ENCODE peak calls at places on chromosomes 2 and 18, in seven cellular contexts. U is B cell; D is HFF-Myc; L is H9; R is lower lobe of right lung; I is PC-9; P is CD8-positive, alpha-beta T cell. J is an unnamed sample.

GRCh38 chr2:237674731-237675276 is 47.4 kb downstream of the LRRFIP1 start:
- DNase-seq in U (peak), D (peak), L (peak), R (peak), I (peak), P (peak), J (peak)

GRCh38 chr2:234044157-234044556 is 6.3 kb upstream of the SPP2 start:
- DNase-seq in U (no peak), D (peak), L (no peak), R (no peak), I (no peak), P (no peak), J (no peak)

GRCh38 chr2:127700527-127701192 is 637 bp upstream of the SFT2D3 start:
- DNase-seq in U (peak), D (no peak), L (peak), R (peak), I (peak), P (no peak), J (no peak)

GRCh38 chr2:63729362-63729761 is 112.3 kb upstream of the UGP2 start:
- DNase-seq in U (no peak), D (no peak), L (no peak), R (no peak), I (no peak), P (no peak), J (no peak)

GRCh38 chr2:96856776-96857673 is 791 bp downstream of the ANKRD39 start:
- DNase-seq in U (no peak), D (no peak), L (peak), R (no peak), I (no peak), P (peak), J (no peak)

GRCh38 chr2:230230087-230230486 is 4.6 kb downstream of the SP140 start:
- DNase-seq in U (no peak), D (peak), L (peak), R (no peak), I (no peak), P (no peak), J (no peak)

GRCh38 chr2:222566229-222566628 is 89.7 kb downstream of the FARSB start:
- DNase-seq in U (no peak), D (no peak), L (no peak), R (no peak), I (no peak), P (no peak), J (no peak)

GRCh38 chr2:133579295-133579694 is 11.0 kb upstream of the NCKAP5 start:
- DNase-seq in U (no peak), D (no peak), L (no peak), R (no peak), I (no peak), P (no peak), J (no peak)

GRCh38 chr2:97751752-97752151 is 38.4 kb downstream of the ZAP70 start:
- DNase-seq in U (no peak), D (no peak), L (no peak), R (no peak), I (peak), P (no peak), J (no peak)

GRCh38 chr2:215811409-215812355 is 201.7 kb downstream of the MREG start:
- DNase-seq in U (peak), D (no peak), L (no peak), R (no peak), I (no peak), P (no peak), J (no peak)

GRCh38 chr2:95069465-95069864 is 44.0 kb downstream of the MAL start:
- DNase-seq in U (no peak), D (no peak), L (no peak), R (no peak), I (no peak), P (peak), J (peak)

GRCh38 chr2:224302952-224303351 is 99.0 kb downstream of the FAM124B start:
- DNase-seq in U (no peak), D (no peak), L (no peak), R (no peak), I (no peak), P (no peak), J (no peak)

GRCh38 chr18:49915352-49915751 is 102.0 kb upstream of the ACAA2 start:
- DNase-seq in U (no peak), D (no peak), L (no peak), R (no peak), I (no peak), P (no peak), J (no peak)

GRCh38 chr18:20960735-20961134 is 150.9 kb downstream of the ROCK1 start:
- DNase-seq in U (no peak), D (no peak), L (no peak), R (no peak), I (no peak), P (no peak), J (no peak)

GRCh38 chr2:6526093-6526824 is 339.4 kb downstream of the CMPK2 start:
- DNase-seq in U (peak), D (no peak), L (peak), R (no peak), I (no peak), P (no peak), J (no peak)

GRCh38 chr2:104406273-104406726 is 447.6 kb upstream of the POU3F3 start:
- DNase-seq in U (no peak), D (no peak), L (no peak), R (no peak), I (no peak), P (no peak), J (no peak)

GRCh38 chr18:62236252-62236651 is 49.2 kb downstream of the RELCH start:
- DNase-seq in U (no peak), D (no peak), L (no peak), R (no peak), I (no peak), P (no peak), J (no peak)

GRCh38 chr2:36370281-36370680 is 14.7 kb downstream of the CRIM1 start:
- DNase-seq in U (no peak), D (no peak), L (no peak), R (no peak), I (no peak), P (no peak), J (no peak)

GRCh38 chr2:237704476-237705224 is 77.3 kb downstream of the LRRFIP1 start:
- DNase-seq in U (no peak), D (no peak), L (no peak), R (no peak), I (no peak), P (no peak), J (peak)

GRCh38 chr18:78739115-78739514 is 240.5 kb upstream of the SALL3 start:
- DNase-seq in U (no peak), D (no peak), L (no peak), R (no peak), I (no peak), P (no peak), J (peak)

GRCh38 chr2:67782443-67782842 is 280.4 kb downstream of the C1D start:
- DNase-seq in U (no peak), D (no peak), L (no peak), R (no peak), I (no peak), P (no peak), J (no peak)

GRCh38 chr2:37553411-37554156 is 117.9 kb downstream of the CDC42EP3 start:
- DNase-seq in U (no peak), D (no peak), L (no peak), R (no peak), I (no peak), P (no peak), J (no peak)

GRCh38 chr2:119426801-119427395 is 4.8 kb upstream of the TMEM37 start:
- DNase-seq in U (no peak), D (no peak), L (peak), R (peak), I (peak), P (no peak), J (no peak)

GRCh38 chr2:222569826-222570225 is 86.1 kb downstream of the FARSB start:
- DNase-seq in U (no peak), D (no peak), L (no peak), R (no peak), I (no peak), P (no peak), J (no peak)

GRCh38 chr2:86341470-86341869 is 4.0 kb upstream of the REEP1 start:
- DNase-seq in U (no peak), D (no peak), L (no peak), R (no peak), I (no peak), P (no peak), J (no peak)

GRCh38 chr2:8120979-8121825 is 560.7 kb upstream of the ID2 start:
- DNase-seq in U (no peak), D (no peak), L (no peak), R (no peak), I (no peak), P (no peak), J (no peak)

GRCh38 chr2:191001032-191001431 is 12.9 kb downstream of the STAT1 start:
- DNase-seq in U (no peak), D (no peak), L (no peak), R (no peak), I (no peak), P (no peak), J (no peak)

GRCh38 chr2:205695460-205695979 is 13.2 kb downstream of the NRP2 start:
- DNase-seq in U (no peak), D (no peak), L (no peak), R (no peak), I (no peak), P (no peak), J (no peak)

GRCh38 chr2:26712486-26713465 is 20.3 kb downstream of the KCNK3 start:
- DNase-seq in U (no peak), D (no peak), L (no peak), R (no peak), I (no peak), P (no peak), J (no peak)

GRCh38 chr2:10036095-10036879 is 7.1 kb upstream of the KLF11 start:
- DNase-seq in U (peak), D (no peak), L (no peak), R (peak), I (peak), P (no peak), J (no peak)
- TF ChIP-seq CTCF in U (peak), D (peak), L (peak), R (peak), I (peak), P (no peak), J (peak)

GRCh38 chr2:106562826-106563594 is 75.8 kb downstream of the CD8B2 start:
- DNase-seq in U (no peak), D (no peak), L (peak), R (no peak), I (no peak), P (no peak), J (no peak)
- TF ChIP-seq CTCF in U (no peak), D (peak), L (peak), R (no peak), I (no peak), P (no peak), J (peak)

DNA sequence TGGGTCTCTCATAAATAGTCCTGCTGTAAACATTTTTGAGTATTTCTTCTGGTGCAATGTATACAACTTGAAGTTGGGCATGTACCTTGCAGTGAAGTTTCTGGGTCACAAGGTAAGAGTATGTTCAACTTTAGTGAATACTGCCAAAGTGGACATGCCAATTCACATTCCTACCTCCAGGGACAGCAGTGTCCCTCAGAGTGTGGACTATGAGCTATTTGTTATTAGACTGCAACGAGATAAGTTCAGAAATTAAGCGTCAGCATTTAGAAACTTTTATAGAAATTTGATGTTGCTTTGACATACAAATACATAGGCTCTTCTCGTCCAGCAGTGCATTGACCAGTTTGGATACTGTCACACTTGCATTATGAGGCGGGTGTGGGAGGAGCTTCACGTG is 7.2 kb upstream of the ACKR3 start:
- DNase-seq in U (no peak), D (no peak), L (no peak), R (no peak), I (no peak), P (no peak), J (no peak)
- TF ChIP-seq CTCF in U (no peak), D (peak), L (peak), R (peak), I (peak), P (no peak), J (peak)

GRCh38 chr2:31333527-31334183 is 80.9 kb downstream of the XDH start:
- DNase-seq in U (peak), D (peak), L (peak), R (peak), I (peak), P (peak), J (peak)
- TF ChIP-seq CTCF in U (peak), D (peak), L (peak), R (peak), I (peak), P (peak), J (peak)

DNA sequence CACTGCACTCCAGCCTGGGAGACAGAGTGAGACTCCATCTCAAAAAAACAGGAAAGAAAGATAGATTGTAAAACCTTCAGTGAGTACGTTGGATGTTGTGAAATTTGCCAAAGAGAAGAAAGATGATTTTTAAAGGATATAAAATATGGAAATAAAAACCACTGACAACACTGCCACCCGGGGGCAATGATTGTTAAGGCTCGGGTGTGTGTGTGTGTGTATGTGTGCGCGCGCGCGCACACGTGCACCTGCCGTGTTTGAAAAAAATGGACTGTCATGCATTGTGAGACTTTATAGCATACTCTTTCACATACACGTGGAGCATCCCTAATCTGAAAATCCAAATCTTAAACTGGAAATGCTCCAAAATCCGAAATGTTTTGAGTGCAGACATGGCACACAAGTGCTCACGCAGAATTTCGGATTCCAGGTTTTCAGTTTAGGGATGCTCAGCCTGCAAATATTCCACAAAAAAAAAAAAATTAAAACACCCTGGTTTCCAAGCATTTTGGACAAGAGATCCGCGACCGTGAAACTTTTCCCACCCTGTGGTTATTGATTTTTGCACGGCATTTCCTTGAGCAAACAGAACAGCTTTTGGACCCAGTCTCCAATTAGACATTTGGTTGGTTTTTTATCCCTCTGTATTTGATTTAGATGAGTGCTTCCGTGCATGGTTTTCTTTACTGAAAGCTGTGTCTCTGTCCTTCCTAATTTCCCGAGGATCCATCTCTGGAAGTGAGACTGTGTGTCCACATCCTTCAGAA is 269.2 kb downstream of the AGAP1 start:
- DNase-seq in U (no peak), D (no peak), L (no peak), R (no peak), I (no peak), P (no peak), J (no peak)
- TF ChIP-seq CTCF in U (no peak), D (no peak), L (peak), R (no peak), I (peak), P (no peak), J (peak)

GRCh38 chr2:168948621-168949212 is 47.6 kb downstream of the G6PC2 start:
- DNase-seq in U (peak), D (no peak), L (no peak), R (no peak), I (no peak), P (no peak), J (no peak)
- TF ChIP-seq CTCF in U (peak), D (peak), L (peak), R (peak), I (peak), P (peak), J (peak)

GRCh38 chr2:73935641-73936040 is 9.0 kb downstream of the DGUOK start:
- DNase-seq in U (no peak), D (no peak), L (no peak), R (no peak), I (no peak), P (no peak), J (no peak)
- TF ChIP-seq CTCF in U (no peak), D (no peak), L (no peak), R (no peak), I (no peak), P (no peak), J (no peak)

DNA sequence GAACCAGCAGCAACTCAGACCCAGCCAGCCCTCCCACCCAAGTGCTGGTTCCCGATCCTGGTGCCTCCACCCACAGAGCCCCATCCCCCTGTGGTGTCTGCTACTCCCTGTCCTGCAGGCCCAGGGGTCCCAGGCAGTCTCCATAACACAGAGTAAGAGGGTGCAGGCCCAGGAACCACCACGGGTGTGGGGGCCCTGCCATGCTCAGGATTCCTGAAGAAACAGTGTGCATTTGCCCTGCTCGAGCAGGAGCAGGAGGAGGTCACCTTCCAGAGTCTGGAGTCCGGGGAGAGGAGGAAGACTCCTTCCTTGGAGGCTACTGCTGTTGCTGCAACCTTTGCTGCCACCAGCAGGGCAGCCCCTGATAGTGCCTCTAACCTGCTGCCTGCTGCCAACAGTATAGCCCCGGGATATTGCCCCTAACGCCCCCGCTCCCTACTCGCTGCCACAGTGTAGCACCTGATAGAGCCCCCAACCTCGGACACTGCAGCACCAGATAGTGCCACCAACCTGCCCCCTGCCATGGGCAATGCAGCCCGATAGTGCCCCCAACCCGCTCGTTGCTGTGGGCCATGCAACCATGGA is 46.8 kb upstream of the ANKRD62 start:
- DNase-seq in U (no peak), D (no peak), L (no peak), R (no peak), I (no peak), P (no peak), J (peak)
- TF ChIP-seq CTCF in U (no peak), D (peak), L (peak), R (no peak), I (no peak), P (no peak), J (no peak)

J was measured in osteocyte.